ENCODE peak calls at places on chromosomes 3 and 15, in five cellular contexts. U is KBM-7; B is CD8-positive, alpha-beta T cell; N is T follicular helper cell; O is NCI-H2107. V is an unnamed sample.

GRCh38 chr15:79886119-79886518 is 10.7 kb downstream of the MTHFS start:
- DNase-seq in U (no peak), B (no peak), N (no peak), O (no peak), V (no peak)

GRCh38 chr3:39104961-39105686 is 2.3 kb downstream of the GORASP1 start:
- DNase-seq in U (peak; percentile 29), B (no peak), N (no peak), O (no peak), V (no peak)

GRCh38 chr3:107969994-107970896 is 120.6 kb downstream of the CD47 start:
- DNase-seq in U (no peak), B (no peak), N (no peak), O (no peak), V (no peak)

GRCh38 chr3:113161661-113162060 is 49.7 kb upstream of the BOC start:
- DNase-seq in U (no peak), B (no peak), N (no peak), O (no peak), V (no peak)

GRCh38 chr3:20039765-20040475 is at the start of gene KAT2B:
- DNase-seq in U (peak; percentile 80), B (peak; percentile 81), N (peak; percentile 77), O (no peak), V (peak; percentile 63)

GRCh38 chr3:62414786-62415185 is 41.4 kb upstream of the FEZF2 start:
- DNase-seq in U (no peak), B (no peak), N (no peak), O (no peak), V (no peak)

GRCh38 chr3:51384145-51384729 is 854 bp upstream of the MANF start:
- DNase-seq in U (no peak), B (no peak), N (no peak), O (no peak), V (no peak)

GRCh38 chr3:52083556-52084087 is 27.3 kb upstream of the DUSP7 start:
- DNase-seq in U (no peak), B (no peak), N (no peak), O (no peak), V (no peak)

GRCh38 chr3:136885357-136886213 is 23.6 kb downstream of the NCK1 start:
- DNase-seq in U (no peak), B (no peak), N (no peak), O (no peak), V (no peak)

GRCh38 chr3:55746808-55747413 is 259.8 kb upstream of the WNT5A start:
- DNase-seq in U (peak; percentile 2), B (no peak), N (no peak), O (no peak), V (no peak)

GRCh38 chr15:96381463-96381862 is 51.0 kb downstream of the NR2F2 start:
- DNase-seq in U (no peak), B (no peak), N (no peak), O (no peak), V (no peak)

GRCh38 chr3:119600732-119601131 is 3.0 kb downstream of the PLA1A start:
- DNase-seq in U (peak; percentile 54), B (no peak), N (no peak), O (no peak), V (no peak)

GRCh38 chr15:40310001-40310959 is 2.5 kb upstream of the PLCB2 start:
- DNase-seq in U (peak; percentile 84), B (peak; percentile 47), N (peak; percentile 28), O (no peak), V (peak; percentile 20)

GRCh38 chr3:144282313-144282712 is 310.7 kb downstream of the DIPK2A start:
- DNase-seq in U (no peak), B (no peak), N (no peak), O (no peak), V (no peak)

GRCh38 chr15:88799341-88799740 is 3.9 kb upstream of the ACAN start:
- DNase-seq in U (no peak), B (no peak), N (no peak), O (no peak), V (no peak)

GRCh38 chr3:98333989-98334606 is 19.6 kb upstream of the OR5K4 start:
- DNase-seq in U (no peak), B (no peak), N (no peak), O (no peak), V (no peak)

V was measured in Caki2.